ENCODE peak calls at places on chromosomes 12 and 14, in nine cellular contexts. One of them, this sample, is unnamed. For H3K36me3 and H3K4me1, the result is how much of the 10 kb centered on the place peaks cover.

GRCh38 chr12:124517260-124518050 is 50.0 kb downstream of the NCOR2 start:
- DNase-seq in OCI-LY7: no peak
- DNase-seq in neural progenitor cell: no peak
- DNase-seq in MM.1S: no peak
- DNase-seq in GM23338: no peak
- DNase-seq in PC-3: peak
- DNase-seq in HCT116: no peak
- DNase-seq in hepatocyte: peak
- DNase-seq in SK-N-SH: peak
- DNase-seq in this sample: peak

GRCh38 chr14:85534914-85535313 is 5.0 kb downstream of the FLRT2 start:
- DNase-seq in SK-N-SH: no peak
- DNase-seq in neural progenitor cell: peak
- DNase-seq in hepatocyte: peak
- DNase-seq in GM23338: no peak
- DNase-seq in HCT116: no peak
- DNase-seq in MM.1S: no peak
- DNase-seq in OCI-LY7: no peak
- DNase-seq in PC-3: no peak
- DNase-seq in this sample: peak

GRCh38 chr12:112107306-112107705 is 1.3 kb downstream of the NAA25 start:
- DNase-seq in hepatocyte: no peak
- DNase-seq in PC-3: peak
- DNase-seq in SK-N-SH: no peak
- DNase-seq in OCI-LY7: no peak
- DNase-seq in neural progenitor cell: no peak
- DNase-seq in GM23338: no peak
- DNase-seq in MM.1S: no peak
- DNase-seq in HCT116: no peak
- DNase-seq in this sample: peak

GRCh38 chr12:29350080-29350479 is 30.9 kb downstream of the ERGIC2 start:
- DNase-seq in OCI-LY7: no peak
- DNase-seq in hepatocyte: peak
- DNase-seq in neural progenitor cell: no peak
- DNase-seq in SK-N-SH: peak
- DNase-seq in MM.1S: no peak
- DNase-seq in HCT116: no peak
- DNase-seq in PC-3: peak
- DNase-seq in GM23338: no peak
- DNase-seq in this sample: peak

GRCh38 chr14:89771251-89771650 is 183.3 kb downstream of the EFCAB11 start:
- DNase-seq in HCT116: no peak
- DNase-seq in OCI-LY7: no peak
- DNase-seq in MM.1S: no peak
- DNase-seq in neural progenitor cell: no peak
- DNase-seq in PC-3: peak
- DNase-seq in SK-N-SH: no peak
- DNase-seq in hepatocyte: no peak
- DNase-seq in GM23338: no peak
- DNase-seq in this sample: no peak

GRCh38 chr14:77306406-77307098 is 14.1 kb downstream of the POMT2 start:
- DNase-seq in PC-3: no peak
- DNase-seq in MM.1S: no peak
- DNase-seq in HCT116: no peak
- DNase-seq in GM23338: no peak
- DNase-seq in OCI-LY7: no peak
- DNase-seq in neural progenitor cell: peak
- DNase-seq in hepatocyte: no peak
- DNase-seq in SK-N-SH: no peak
- DNase-seq in this sample: peak

GRCh38 chr12:18281941-18282340 is 20.6 kb downstream of the PIK3C2G start:
- DNase-seq in hepatocyte: no peak
- DNase-seq in HCT116: no peak
- DNase-seq in MM.1S: no peak
- DNase-seq in GM23338: no peak
- DNase-seq in SK-N-SH: no peak
- DNase-seq in PC-3: no peak
- DNase-seq in neural progenitor cell: no peak
- DNase-seq in OCI-LY7: no peak
- DNase-seq in this sample: no peak

GRCh38 chr12:57754411-57755193 is at the start of gene MARCHF9:
- DNase-seq in MM.1S: peak
- DNase-seq in GM23338: peak
- DNase-seq in neural progenitor cell: peak
- DNase-seq in OCI-LY7: peak
- DNase-seq in hepatocyte: peak
- DNase-seq in PC-3: peak
- DNase-seq in HCT116: no peak
- DNase-seq in SK-N-SH: peak
- DNase-seq in this sample: no peak

GRCh38 chr14:99276482-99276881 is 4.5 kb upstream of the BCL11B start:
- DNase-seq in GM23338: no peak
- DNase-seq in PC-3: no peak
- DNase-seq in HCT116: no peak
- DNase-seq in OCI-LY7: no peak
- DNase-seq in hepatocyte: no peak
- DNase-seq in neural progenitor cell: no peak
- DNase-seq in MM.1S: no peak
- DNase-seq in SK-N-SH: no peak
- DNase-seq in this sample: no peak

GRCh38 chr14:49865431-49865859 is 12.9 kb upstream of the NEMF start:
- DNase-seq in HCT116: no peak
- DNase-seq in GM23338: peak
- DNase-seq in SK-N-SH: peak
- DNase-seq in OCI-LY7: peak
- DNase-seq in neural progenitor cell: peak
- DNase-seq in hepatocyte: peak
- DNase-seq in MM.1S: peak
- DNase-seq in PC-3: peak
- DNase-seq in this sample: peak

GRCh38 chr14:101355284-101355683 is 206.0 kb upstream of the DIO3 start:
- DNase-seq in MM.1S: no peak
- DNase-seq in OCI-LY7: no peak
- DNase-seq in hepatocyte: no peak
- DNase-seq in GM23338: no peak
- DNase-seq in SK-N-SH: no peak
- DNase-seq in HCT116: no peak
- DNase-seq in PC-3: no peak
- DNase-seq in neural progenitor cell: no peak
- DNase-seq in this sample: no peak

GRCh38 chr12:16330554-16330953 is 16.9 kb upstream of the MGST1 start:
- DNase-seq in SK-N-SH: no peak
- DNase-seq in PC-3: no peak
- DNase-seq in GM23338: no peak
- DNase-seq in neural progenitor cell: no peak
- DNase-seq in MM.1S: no peak
- DNase-seq in OCI-LY7: no peak
- DNase-seq in HCT116: no peak
- DNase-seq in hepatocyte: no peak
- DNase-seq in this sample: no peak

GRCh38 chr14:64459737-64460136 is 5.6 kb upstream of the AKAP5 start:
- DNase-seq in MM.1S: no peak
- DNase-seq in neural progenitor cell: no peak
- DNase-seq in hepatocyte: no peak
- DNase-seq in PC-3: no peak
- DNase-seq in HCT116: no peak
- DNase-seq in OCI-LY7: no peak
- DNase-seq in SK-N-SH: no peak
- DNase-seq in GM23338: no peak
- DNase-seq in this sample: no peak

GRCh38 chr12:12180136-12180535 is 86.7 kb downstream of the LRP6 start:
- DNase-seq in MM.1S: no peak
- DNase-seq in GM23338: no peak
- DNase-seq in hepatocyte: no peak
- DNase-seq in neural progenitor cell: no peak
- DNase-seq in HCT116: no peak
- DNase-seq in PC-3: no peak
- DNase-seq in SK-N-SH: no peak
- DNase-seq in OCI-LY7: no peak
- DNase-seq in this sample: no peak

GRCh38 chr14:96162741-96163140 is 41.9 kb upstream of the BDKRB2 start:
- DNase-seq in PC-3: no peak
- DNase-seq in hepatocyte: no peak
- DNase-seq in neural progenitor cell: no peak
- DNase-seq in SK-N-SH: no peak
- DNase-seq in OCI-LY7: no peak
- DNase-seq in MM.1S: no peak
- DNase-seq in HCT116: no peak
- DNase-seq in GM23338: no peak
- DNase-seq in this sample: peak

DNA sequence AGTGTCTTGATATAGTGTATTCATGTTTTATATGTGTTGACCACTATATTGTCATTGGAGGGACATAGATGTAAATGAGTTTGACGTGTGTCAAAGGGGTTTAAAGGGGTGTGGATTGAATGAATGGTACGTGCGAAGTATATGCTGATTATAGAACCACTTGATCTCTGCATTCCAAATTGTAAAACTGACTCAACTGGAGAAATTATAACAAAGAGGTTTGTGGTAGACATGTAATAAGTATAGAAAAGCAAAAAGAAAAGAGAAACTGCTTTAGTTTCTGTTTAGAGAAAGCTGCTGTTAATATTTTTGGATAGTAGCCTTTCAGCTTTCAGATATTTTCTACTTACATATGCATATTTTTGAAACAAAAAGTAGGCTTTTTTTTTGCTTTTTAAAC is 8.9 kb upstream of the MYRFL start:
- DNase-seq in neural progenitor cell: no peak
- DNase-seq in PC-3: no peak
- DNase-seq in GM23338: no peak
- DNase-seq in OCI-LY7: no peak
- DNase-seq in MM.1S: peak
- DNase-seq in hepatocyte: no peak
- DNase-seq in HCT116: no peak
- DNase-seq in SK-N-SH: no peak
- DNase-seq in this sample: no peak
- TF ChIP-seq EZH2phosphoT487 in neural progenitor cell: no peak
- TF ChIP-seq EZH2phosphoT487 in PC-3: no peak
- TF ChIP-seq EZH2phosphoT487 in GM23338: no peak
- TF ChIP-seq EZH2phosphoT487 in OCI-LY7: no peak
- TF ChIP-seq EZH2phosphoT487 in MM.1S: no peak
- TF ChIP-seq EZH2phosphoT487 in hepatocyte: no peak
- TF ChIP-seq EZH2phosphoT487 in HCT116: no peak
- TF ChIP-seq EZH2phosphoT487 in SK-N-SH: no peak
- TF ChIP-seq EZH2phosphoT487 in this sample: no peak

DNA sequence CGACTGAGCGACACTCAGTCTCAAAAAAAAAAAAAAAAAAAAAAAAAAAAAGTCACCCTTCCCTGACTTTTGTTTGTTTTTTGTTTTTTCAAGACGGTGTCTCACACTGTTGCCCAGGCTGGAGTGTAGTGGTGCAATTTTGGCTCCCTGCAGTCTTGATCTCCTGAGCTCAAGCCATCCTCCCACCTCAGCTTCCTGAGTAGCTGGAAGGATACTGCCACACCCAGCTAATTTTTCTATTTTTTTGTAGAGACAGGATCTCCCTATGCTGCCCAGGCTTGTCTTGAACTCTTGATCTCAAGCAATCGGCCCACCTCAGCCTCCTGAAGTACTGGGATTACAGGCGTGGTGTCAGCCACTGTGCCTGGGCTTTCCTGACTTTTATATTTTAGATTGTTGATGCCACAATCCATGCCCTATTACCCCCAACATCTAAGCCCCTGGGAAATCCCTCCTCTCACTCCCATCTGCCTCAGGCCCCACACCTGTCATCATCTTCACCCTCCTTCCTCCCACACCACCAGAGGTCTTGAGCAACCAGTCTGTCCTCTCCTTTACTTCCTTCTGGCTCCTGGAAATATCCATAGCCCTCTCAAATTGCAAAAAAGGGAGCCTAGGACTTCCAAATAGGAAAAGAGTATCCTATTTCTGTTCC is 7.8 kb downstream of the IKZF4 start:
- DNase-seq in MM.1S: no peak
- DNase-seq in HCT116: no peak
- DNase-seq in GM23338: no peak
- DNase-seq in SK-N-SH: no peak
- DNase-seq in neural progenitor cell: no peak
- DNase-seq in OCI-LY7: no peak
- DNase-seq in PC-3: no peak
- DNase-seq in hepatocyte: no peak
- DNase-seq in this sample: peak
- H3K36me3 ChIP-seq in MM.1S: under half
- H3K36me3 ChIP-seq in HCT116: under half
- H3K36me3 ChIP-seq in GM23338: under half
- H3K36me3 ChIP-seq in SK-N-SH: under half
- H3K36me3 ChIP-seq in neural progenitor cell: under half
- H3K36me3 ChIP-seq in OCI-LY7: under half
- H3K36me3 ChIP-seq in PC-3: under half
- H3K36me3 ChIP-seq in hepatocyte: under half
- H3K36me3 ChIP-seq in this sample: under half

GRCh38 chr14:91882776-91883175 is 15.4 kb upstream of the TC2N start:
- DNase-seq in OCI-LY7: no peak
- DNase-seq in SK-N-SH: no peak
- DNase-seq in HCT116: no peak
- DNase-seq in hepatocyte: no peak
- DNase-seq in neural progenitor cell: no peak
- DNase-seq in MM.1S: no peak
- DNase-seq in PC-3: no peak
- DNase-seq in GM23338: no peak
- DNase-seq in this sample: no peak

GRCh38 chr14:91883770-91884169 is 16.4 kb upstream of the TC2N start:
- DNase-seq in hepatocyte: no peak
- DNase-seq in MM.1S: no peak
- DNase-seq in SK-N-SH: no peak
- DNase-seq in OCI-LY7: no peak
- DNase-seq in neural progenitor cell: no peak
- DNase-seq in PC-3: no peak
- DNase-seq in GM23338: no peak
- DNase-seq in HCT116: no peak
- DNase-seq in this sample: peak

GRCh38 chr14:91885113-91885712 is 17.9 kb upstream of the TC2N start:
- DNase-seq in OCI-LY7: no peak
- DNase-seq in GM23338: no peak
- DNase-seq in neural progenitor cell: no peak
- DNase-seq in hepatocyte: no peak
- DNase-seq in SK-N-SH: no peak
- DNase-seq in PC-3: no peak
- DNase-seq in HCT116: no peak
- DNase-seq in MM.1S: no peak
- DNase-seq in this sample: no peak

GRCh38 chr14:91884664-91885063 is 17.3 kb upstream of the TC2N start:
- DNase-seq in MM.1S: no peak
- DNase-seq in PC-3: no peak
- DNase-seq in OCI-LY7: no peak
- DNase-seq in SK-N-SH: no peak
- DNase-seq in neural progenitor cell: no peak
- DNase-seq in hepatocyte: no peak
- DNase-seq in GM23338: peak
- DNase-seq in HCT116: no peak
- DNase-seq in this sample: no peak

GRCh38 chr14:91882369-91882768 is 15.0 kb upstream of the TC2N start:
- DNase-seq in OCI-LY7: no peak
- DNase-seq in neural progenitor cell: no peak
- DNase-seq in SK-N-SH: no peak
- DNase-seq in GM23338: no peak
- DNase-seq in hepatocyte: no peak
- DNase-seq in PC-3: no peak
- DNase-seq in HCT116: no peak
- DNase-seq in MM.1S: no peak
- DNase-seq in this sample: no peak
- H3K4me1 ChIP-seq in OCI-LY7: under half
- H3K4me1 ChIP-seq in neural progenitor cell: under half
- H3K4me1 ChIP-seq in SK-N-SH: under half
- H3K4me1 ChIP-seq in GM23338: under half
- H3K4me1 ChIP-seq in hepatocyte: under half
- H3K4me1 ChIP-seq in PC-3: under half
- H3K4me1 ChIP-seq in HCT116: under half
- H3K4me1 ChIP-seq in MM.1S: under half
- H3K4me1 ChIP-seq in this sample: under half

GRCh38 chr12:51822956-51823355 is 25.6 kb downstream of the FIGNL2 start:
- DNase-seq in neural progenitor cell: no peak
- DNase-seq in PC-3: no peak
- DNase-seq in SK-N-SH: no peak
- DNase-seq in GM23338: no peak
- DNase-seq in hepatocyte: no peak
- DNase-seq in OCI-LY7: no peak
- DNase-seq in MM.1S: no peak
- DNase-seq in HCT116: no peak
- DNase-seq in this sample: no peak
- TF ChIP-seq EZH2phosphoT487 in neural progenitor cell: no peak
- TF ChIP-seq EZH2phosphoT487 in PC-3: no peak
- TF ChIP-seq EZH2phosphoT487 in SK-N-SH: no peak
- TF ChIP-seq EZH2phosphoT487 in GM23338: no peak
- TF ChIP-seq EZH2phosphoT487 in hepatocyte: no peak
- TF ChIP-seq EZH2phosphoT487 in OCI-LY7: no peak
- TF ChIP-seq EZH2phosphoT487 in MM.1S: no peak
- TF ChIP-seq EZH2phosphoT487 in HCT116: no peak
- TF ChIP-seq EZH2phosphoT487 in this sample: no peak